ENCODE peak calls at places on chromosomes 4 and X, in five cellular contexts. One of them, this sample, is unnamed.

GRCh38 chr4:163679189-163679588 is 184.7 kb downstream of the TMA16 start:
- DNase-seq in erythroblast: no peak
- DNase-seq in upper lobe of left lung: no peak
- DNase-seq in suprapubic skin: no peak
- DNase-seq in heart left ventricle: no peak
- DNase-seq in this sample: no peak

GRCh38 chr4:7754565-7755262 is 184.9 kb downstream of the AFAP1 start:
- DNase-seq in upper lobe of left lung: no peak
- DNase-seq in suprapubic skin: no peak
- DNase-seq in erythroblast: no peak
- DNase-seq in heart left ventricle: no peak
- DNase-seq in this sample: no peak

GRCh38 chrX:140572724-140573123 is 67.9 kb upstream of the SOX3 start:
- DNase-seq in upper lobe of left lung: no peak
- DNase-seq in erythroblast: peak
- DNase-seq in heart left ventricle: no peak
- DNase-seq in suprapubic skin: no peak
- DNase-seq in this sample: no peak

GRCh38 chr4:83293305-83294046 is 8.9 kb upstream of the COQ2 start:
- DNase-seq in suprapubic skin: no peak
- DNase-seq in erythroblast: no peak
- DNase-seq in upper lobe of left lung: no peak
- DNase-seq in heart left ventricle: no peak
- DNase-seq in this sample: no peak

GRCh38 chr4:34880246-34880645 is 1364.1 kb downstream of the ARAP2 start:
- DNase-seq in suprapubic skin: no peak
- DNase-seq in upper lobe of left lung: no peak
- DNase-seq in erythroblast: no peak
- DNase-seq in heart left ventricle: no peak
- DNase-seq in this sample: no peak

GRCh38 chrX:15864629-15865028 is 10.0 kb upstream of the AP1S2 start:
- DNase-seq in suprapubic skin: no peak
- DNase-seq in erythroblast: no peak
- DNase-seq in heart left ventricle: no peak
- DNase-seq in upper lobe of left lung: no peak
- DNase-seq in this sample: no peak

GRCh38 chrX:32530802-32531403 is 680.4 kb downstream of the DMD start:
- DNase-seq in erythroblast: peak
- DNase-seq in upper lobe of left lung: no peak
- DNase-seq in suprapubic skin: no peak
- DNase-seq in heart left ventricle: no peak
- DNase-seq in this sample: no peak

GRCh38 chr4:23890369-23891063 is 669 bp upstream of the PPARGC1A start:
- DNase-seq in upper lobe of left lung: no peak
- DNase-seq in heart left ventricle: no peak
- DNase-seq in suprapubic skin: no peak
- DNase-seq in erythroblast: no peak
- DNase-seq in this sample: no peak

GRCh38 chr4:47598320-47598719 is 113.2 kb downstream of the ATP10D start:
- DNase-seq in erythroblast: no peak
- DNase-seq in heart left ventricle: no peak
- DNase-seq in suprapubic skin: no peak
- DNase-seq in upper lobe of left lung: no peak
- DNase-seq in this sample: no peak

GRCh38 chr4:47704693-47705325 is 133.1 kb downstream of the CORIN start:
- DNase-seq in upper lobe of left lung: no peak
- DNase-seq in suprapubic skin: no peak
- DNase-seq in heart left ventricle: peak
- DNase-seq in erythroblast: peak
- DNase-seq in this sample: no peak

GRCh38 chr4:123616970-123617392 is 220.4 kb downstream of the SPRY1 start:
- DNase-seq in suprapubic skin: no peak
- DNase-seq in erythroblast: no peak
- DNase-seq in heart left ventricle: peak
- DNase-seq in upper lobe of left lung: no peak
- DNase-seq in this sample: peak

GRCh38 chr4:153467154-153467896 is 1.2 kb downstream of the TMEM131L start:
- DNase-seq in upper lobe of left lung: peak
- DNase-seq in heart left ventricle: peak
- DNase-seq in erythroblast: peak
- DNase-seq in suprapubic skin: no peak
- DNase-seq in this sample: peak

GRCh38 chr4:20418865-20419451 is 167.3 kb downstream of the SLIT2 start:
- DNase-seq in heart left ventricle: no peak
- DNase-seq in suprapubic skin: no peak
- DNase-seq in erythroblast: peak
- DNase-seq in upper lobe of left lung: no peak
- DNase-seq in this sample: no peak

GRCh38 chr4:99457270-99457669 is 22.1 kb upstream of the ADH7 start:
- DNase-seq in heart left ventricle: no peak
- DNase-seq in upper lobe of left lung: no peak
- DNase-seq in suprapubic skin: no peak
- DNase-seq in erythroblast: no peak
- DNase-seq in this sample: no peak

GRCh38 chrX:10579753-10580060 is 40.7 kb downstream of the MID1 start:
- DNase-seq in heart left ventricle: no peak
- DNase-seq in upper lobe of left lung: no peak
- DNase-seq in erythroblast: no peak
- DNase-seq in suprapubic skin: no peak
- DNase-seq in this sample: no peak

GRCh38 chrX:4225086-4225485 is 511.6 kb upstream of the PRKX start:
- DNase-seq in suprapubic skin: no peak
- DNase-seq in erythroblast: no peak
- DNase-seq in upper lobe of left lung: no peak
- DNase-seq in heart left ventricle: no peak
- DNase-seq in this sample: no peak
- TF ChIP-seq POLR2A in suprapubic skin: no peak
- TF ChIP-seq POLR2A in erythroblast: no peak
- TF ChIP-seq POLR2A in upper lobe of left lung: no peak
- TF ChIP-seq POLR2A in heart left ventricle: no peak
- TF ChIP-seq POLR2A in this sample: no peak

GRCh38 chrX:70175338-70175737 is 1.9 kb upstream of the DGAT2L6 start:
- DNase-seq in erythroblast: no peak
- DNase-seq in upper lobe of left lung: no peak
- DNase-seq in suprapubic skin: no peak
- DNase-seq in heart left ventricle: no peak
- DNase-seq in this sample: no peak

GRCh38 chrX:70174754-70175153 is 2.5 kb upstream of the DGAT2L6 start:
- DNase-seq in heart left ventricle: no peak
- DNase-seq in erythroblast: no peak
- DNase-seq in suprapubic skin: no peak
- DNase-seq in upper lobe of left lung: no peak
- DNase-seq in this sample: no peak

GRCh38 chrX:70172226-70172625 is 5.1 kb upstream of the DGAT2L6 start:
- DNase-seq in heart left ventricle: no peak
- DNase-seq in suprapubic skin: no peak
- DNase-seq in upper lobe of left lung: no peak
- DNase-seq in erythroblast: no peak
- DNase-seq in this sample: no peak

GRCh38 chrX:70171636-70172035 is 5.6 kb upstream of the DGAT2L6 start:
- DNase-seq in erythroblast: no peak
- DNase-seq in suprapubic skin: no peak
- DNase-seq in heart left ventricle: no peak
- DNase-seq in upper lobe of left lung: no peak
- DNase-seq in this sample: no peak

GRCh38 chrX:70172964-70173363 is 4.3 kb upstream of the DGAT2L6 start:
- DNase-seq in heart left ventricle: no peak
- DNase-seq in erythroblast: no peak
- DNase-seq in upper lobe of left lung: no peak
- DNase-seq in suprapubic skin: no peak
- DNase-seq in this sample: no peak
- TF ChIP-seq POLR2A in heart left ventricle: no peak
- TF ChIP-seq POLR2A in erythroblast: no peak
- TF ChIP-seq POLR2A in upper lobe of left lung: no peak
- TF ChIP-seq POLR2A in suprapubic skin: no peak
- TF ChIP-seq POLR2A in this sample: no peak

GRCh38 chr4:112145820-112146813 is 863 bp downstream of the FAM241A start:
- DNase-seq in erythroblast: peak
- DNase-seq in heart left ventricle: peak
- DNase-seq in upper lobe of left lung: no peak
- DNase-seq in suprapubic skin: no peak
- DNase-seq in this sample: peak

GRCh38 chr4:112147697-112148096 is 2.4 kb downstream of the FAM241A start:
- DNase-seq in heart left ventricle: peak
- DNase-seq in suprapubic skin: no peak
- DNase-seq in upper lobe of left lung: no peak
- DNase-seq in erythroblast: peak
- DNase-seq in this sample: no peak

GRCh38 chr4:112142152-112142551 is 3.1 kb upstream of the FAM241A start:
- DNase-seq in erythroblast: no peak
- DNase-seq in suprapubic skin: no peak
- DNase-seq in heart left ventricle: no peak
- DNase-seq in upper lobe of left lung: no peak
- DNase-seq in this sample: no peak

GRCh38 chr4:112145326-112145819 is at the start of gene FAM241A:
- DNase-seq in erythroblast: peak
- DNase-seq in suprapubic skin: peak
- DNase-seq in heart left ventricle: peak
- DNase-seq in upper lobe of left lung: peak
- DNase-seq in this sample: peak

DNA sequence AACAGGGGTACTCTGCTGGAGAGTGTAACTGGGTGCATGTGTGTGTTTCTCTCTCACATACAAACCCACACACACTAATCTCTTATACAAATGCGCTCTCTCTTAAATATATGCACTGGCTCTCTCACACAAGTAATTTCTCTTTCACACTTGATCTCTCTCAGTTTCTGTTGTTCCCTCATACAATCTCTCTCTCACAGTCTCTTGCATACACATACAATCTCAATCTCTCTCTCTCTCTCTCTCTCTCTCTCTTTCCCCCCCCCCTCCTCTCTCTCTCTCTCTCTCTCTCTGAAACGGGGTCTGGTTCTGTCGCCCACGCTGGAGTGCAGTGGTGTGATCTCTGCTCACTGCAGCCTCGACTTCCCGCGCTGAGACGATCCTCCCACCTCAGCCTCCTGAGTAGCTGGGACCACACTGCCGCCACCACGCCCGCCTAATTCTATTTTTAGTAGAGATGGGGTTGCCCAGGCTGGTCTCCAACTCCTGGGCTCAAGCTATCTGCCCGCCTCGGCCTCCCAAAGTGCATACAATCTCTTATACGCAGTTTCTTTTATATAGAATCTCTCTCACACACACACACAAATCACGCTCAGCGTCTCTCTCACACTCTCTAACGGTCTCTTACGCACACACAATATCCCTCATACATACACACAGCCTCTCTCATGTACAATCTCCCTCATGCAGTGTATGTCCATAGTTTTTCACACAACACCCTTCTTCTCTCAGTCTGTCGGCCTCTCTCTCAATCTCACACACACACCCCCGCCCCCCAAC is 518 bp upstream of the FAM241A start:
- DNase-seq in suprapubic skin: no peak
- DNase-seq in upper lobe of left lung: peak
- DNase-seq in erythroblast: no peak
- DNase-seq in heart left ventricle: peak
- DNase-seq in this sample: no peak
- TF ChIP-seq POLR2A in suprapubic skin: no peak
- TF ChIP-seq POLR2A in upper lobe of left lung: no peak
- TF ChIP-seq POLR2A in erythroblast: no peak
- TF ChIP-seq POLR2A in heart left ventricle: no peak
- TF ChIP-seq POLR2A in this sample: no peak

GRCh38 chr4:128517739-128518510 is 230.3 kb upstream of the PGRMC2 start:
- DNase-seq in upper lobe of left lung: no peak
- DNase-seq in heart left ventricle: peak
- DNase-seq in suprapubic skin: no peak
- DNase-seq in erythroblast: peak
- DNase-seq in this sample: no peak
- TF ChIP-seq POLR2A in upper lobe of left lung: no peak
- TF ChIP-seq POLR2A in heart left ventricle: no peak
- TF ChIP-seq POLR2A in suprapubic skin: no peak
- TF ChIP-seq POLR2A in erythroblast: peak
- TF ChIP-seq POLR2A in this sample: no peak

GRCh38 chr4:4864443-4864939 is 5.0 kb downstream of the MSX1 start:
- DNase-seq in suprapubic skin: no peak
- DNase-seq in upper lobe of left lung: no peak
- DNase-seq in erythroblast: no peak
- DNase-seq in heart left ventricle: no peak
- DNase-seq in this sample: no peak
- TF ChIP-seq POLR2A in suprapubic skin: no peak
- TF ChIP-seq POLR2A in upper lobe of left lung: no peak
- TF ChIP-seq POLR2A in erythroblast: no peak
- TF ChIP-seq POLR2A in heart left ventricle: no peak
- TF ChIP-seq POLR2A in this sample: no peak

GRCh38 chrX:123764967-123765871 is 32.4 kb upstream of the THOC2 start:
- DNase-seq in upper lobe of left lung: peak
- DNase-seq in heart left ventricle: peak
- DNase-seq in erythroblast: peak
- DNase-seq in suprapubic skin: peak
- DNase-seq in this sample: peak
- TF ChIP-seq POLR2A in upper lobe of left lung: no peak
- TF ChIP-seq POLR2A in heart left ventricle: peak
- TF ChIP-seq POLR2A in erythroblast: peak
- TF ChIP-seq POLR2A in suprapubic skin: no peak
- TF ChIP-seq POLR2A in this sample: no peak

GRCh38 chr4:96390404-96390803 is 550.5 kb downstream of the PDHA2 start:
- DNase-seq in erythroblast: no peak
- DNase-seq in heart left ventricle: no peak
- DNase-seq in upper lobe of left lung: no peak
- DNase-seq in suprapubic skin: no peak
- DNase-seq in this sample: no peak
- TF ChIP-seq POLR2A in erythroblast: no peak
- TF ChIP-seq POLR2A in heart left ventricle: no peak
- TF ChIP-seq POLR2A in upper lobe of left lung: no peak
- TF ChIP-seq POLR2A in suprapubic skin: no peak
- TF ChIP-seq POLR2A in this sample: no peak

This sample was measured in gastrocnemius medialis.